ENCODE peak calls at places on chromosomes 3 and 15, in five cellular contexts. One of them, this sample, is unnamed.
A peak's percentile ranks its signal among the peaks of the same experiment; 100 is the strongest.

GRCh38 chr15:73485372-73485771 is 42.4 kb downstream of the REC114 start:
- DNase-seq in GF-D8: no peak
- DNase-seq in activated T-cell treated with anti-CD3 and anti-CD28 coated beads for 1 hour: no peak
- DNase-seq in AG09319: no peak
- DNase-seq in activated gamma-delta T cell treated with Interleukin-2 at 50 U/mL for 16 hours: no peak
- DNase-seq in this sample: no peak

GRCh38 chr15:87207945-87208580 is 1048.5 kb downstream of the NTRK3 start:
- DNase-seq in AG09319: no peak
- DNase-seq in activated gamma-delta T cell treated with Interleukin-2 at 50 U/mL for 16 hours: no peak
- DNase-seq in GF-D8: no peak
- DNase-seq in activated T-cell treated with anti-CD3 and anti-CD28 coated beads for 1 hour: no peak
- DNase-seq in this sample: no peak

GRCh38 chr3:128447561-128448013 is 19.1 kb downstream of the DNAJB8 start:
- DNase-seq in activated T-cell treated with anti-CD3 and anti-CD28 coated beads for 1 hour: no peak
- DNase-seq in activated gamma-delta T cell treated with Interleukin-2 at 50 U/mL for 16 hours: no peak
- DNase-seq in GF-D8: no peak
- DNase-seq in AG09319: no peak
- DNase-seq in this sample: no peak

GRCh38 chr3:4821975-4822374 is 157.3 kb upstream of the BHLHE40 start:
- DNase-seq in GF-D8: no peak
- DNase-seq in activated gamma-delta T cell treated with Interleukin-2 at 50 U/mL for 16 hours: peak; percentile 83
- DNase-seq in AG09319: no peak
- DNase-seq in activated T-cell treated with anti-CD3 and anti-CD28 coated beads for 1 hour: peak; percentile 50
- DNase-seq in this sample: peak; percentile 91

GRCh38 chr15:73952913-73953750 is 26.9 kb downstream of the LOXL1 start:
- DNase-seq in GF-D8: no peak
- DNase-seq in activated T-cell treated with anti-CD3 and anti-CD28 coated beads for 1 hour: no peak
- DNase-seq in AG09319: no peak
- DNase-seq in activated gamma-delta T cell treated with Interleukin-2 at 50 U/mL for 16 hours: no peak
- DNase-seq in this sample: no peak

GRCh38 chr3:20484126-20484525 is 298.1 kb upstream of the SGO1 start:
- DNase-seq in GF-D8: no peak
- DNase-seq in AG09319: no peak
- DNase-seq in activated T-cell treated with anti-CD3 and anti-CD28 coated beads for 1 hour: no peak
- DNase-seq in activated gamma-delta T cell treated with Interleukin-2 at 50 U/mL for 16 hours: no peak
- DNase-seq in this sample: no peak

GRCh38 chr3:194224536-194224935 is 88.6 kb downstream of the HES1 start:
- DNase-seq in activated T-cell treated with anti-CD3 and anti-CD28 coated beads for 1 hour: no peak
- DNase-seq in AG09319: no peak
- DNase-seq in activated gamma-delta T cell treated with Interleukin-2 at 50 U/mL for 16 hours: no peak
- DNase-seq in GF-D8: no peak
- DNase-seq in this sample: no peak

GRCh38 chr3:3633761-3634160 is 165.5 kb upstream of the LRRN1 start:
- DNase-seq in activated T-cell treated with anti-CD3 and anti-CD28 coated beads for 1 hour: no peak
- DNase-seq in GF-D8: no peak
- DNase-seq in AG09319: no peak
- DNase-seq in activated gamma-delta T cell treated with Interleukin-2 at 50 U/mL for 16 hours: no peak
- DNase-seq in this sample: no peak

GRCh38 chr3:30496496-30496966 is 109.9 kb upstream of the TGFBR2 start:
- DNase-seq in AG09319: no peak
- DNase-seq in activated T-cell treated with anti-CD3 and anti-CD28 coated beads for 1 hour: no peak
- DNase-seq in GF-D8: no peak
- DNase-seq in activated gamma-delta T cell treated with Interleukin-2 at 50 U/mL for 16 hours: no peak
- DNase-seq in this sample: no peak

GRCh38 chr3:47433796-47434195 is 41.9 kb downstream of the SCAP start:
- DNase-seq in AG09319: no peak
- DNase-seq in GF-D8: no peak
- DNase-seq in activated T-cell treated with anti-CD3 and anti-CD28 coated beads for 1 hour: no peak
- DNase-seq in activated gamma-delta T cell treated with Interleukin-2 at 50 U/mL for 16 hours: no peak
- DNase-seq in this sample: no peak

GRCh38 chr15:88802250-88802990 is 816 bp upstream of the ACAN start:
- DNase-seq in AG09319: no peak
- DNase-seq in activated T-cell treated with anti-CD3 and anti-CD28 coated beads for 1 hour: no peak
- DNase-seq in activated gamma-delta T cell treated with Interleukin-2 at 50 U/mL for 16 hours: no peak
- DNase-seq in GF-D8: no peak
- DNase-seq in this sample: no peak

GRCh38 chr3:177823701-177824189 is 626.5 kb upstream of the TBL1XR1 start:
- DNase-seq in AG09319: no peak
- DNase-seq in activated gamma-delta T cell treated with Interleukin-2 at 50 U/mL for 16 hours: no peak
- DNase-seq in GF-D8: no peak
- DNase-seq in activated T-cell treated with anti-CD3 and anti-CD28 coated beads for 1 hour: no peak
- DNase-seq in this sample: no peak

GRCh38 chr15:64149424-64150235 is 1.9 kb upstream of the SNX22 start:
- DNase-seq in activated T-cell treated with anti-CD3 and anti-CD28 coated beads for 1 hour: no peak
- DNase-seq in AG09319: no peak
- DNase-seq in activated gamma-delta T cell treated with Interleukin-2 at 50 U/mL for 16 hours: no peak
- DNase-seq in GF-D8: no peak
- DNase-seq in this sample: no peak

GRCh38 chr15:38696120-38696727 is 131.6 kb upstream of the RASGRP1 start:
- DNase-seq in activated T-cell treated with anti-CD3 and anti-CD28 coated beads for 1 hour: peak; percentile 46
- DNase-seq in GF-D8: no peak
- DNase-seq in activated gamma-delta T cell treated with Interleukin-2 at 50 U/mL for 16 hours: peak; percentile 68
- DNase-seq in AG09319: no peak
- DNase-seq in this sample: peak; percentile 54

GRCh38 chr3:13715961-13716360 is 163.9 kb downstream of the WNT7A start:
- DNase-seq in activated gamma-delta T cell treated with Interleukin-2 at 50 U/mL for 16 hours: no peak
- DNase-seq in AG09319: no peak
- DNase-seq in activated T-cell treated with anti-CD3 and anti-CD28 coated beads for 1 hour: no peak
- DNase-seq in GF-D8: no peak
- DNase-seq in this sample: no peak

GRCh38 chr3:141020139-141020940 is 30.8 kb upstream of the SPSB4 start:
- DNase-seq in activated gamma-delta T cell treated with Interleukin-2 at 50 U/mL for 16 hours: no peak
- DNase-seq in AG09319: no peak
- DNase-seq in activated T-cell treated with anti-CD3 and anti-CD28 coated beads for 1 hour: no peak
- DNase-seq in GF-D8: no peak
- DNase-seq in this sample: no peak

GRCh38 chr3:64331605-64332004 is 106.3 kb upstream of the PRICKLE2 start:
- DNase-seq in activated gamma-delta T cell treated with Interleukin-2 at 50 U/mL for 16 hours: no peak
- DNase-seq in GF-D8: no peak
- DNase-seq in AG09319: no peak
- DNase-seq in activated T-cell treated with anti-CD3 and anti-CD28 coated beads for 1 hour: no peak
- DNase-seq in this sample: no peak

GRCh38 chr3:129608087-129608935 is 1.8 kb upstream of the PLXND1 start:
- DNase-seq in GF-D8: peak; percentile 52
- DNase-seq in activated T-cell treated with anti-CD3 and anti-CD28 coated beads for 1 hour: no peak
- DNase-seq in activated gamma-delta T cell treated with Interleukin-2 at 50 U/mL for 16 hours: no peak
- DNase-seq in AG09319: no peak
- DNase-seq in this sample: no peak

GRCh38 chr3:133591271-133591742 is 17.8 kb downstream of the CDV3 start:
- DNase-seq in activated gamma-delta T cell treated with Interleukin-2 at 50 U/mL for 16 hours: no peak
- DNase-seq in activated T-cell treated with anti-CD3 and anti-CD28 coated beads for 1 hour: no peak
- DNase-seq in GF-D8: no peak
- DNase-seq in AG09319: no peak
- DNase-seq in this sample: no peak

GRCh38 chr3:47877719-47878118 is 74.8 kb downstream of the DHX30 start:
- DNase-seq in AG09319: no peak
- DNase-seq in activated gamma-delta T cell treated with Interleukin-2 at 50 U/mL for 16 hours: no peak
- DNase-seq in activated T-cell treated with anti-CD3 and anti-CD28 coated beads for 1 hour: no peak
- DNase-seq in GF-D8: no peak
- DNase-seq in this sample: no peak

GRCh38 chr3:26018889-26019288 is 229.0 kb downstream of the OXSM start:
- DNase-seq in GF-D8: no peak
- DNase-seq in AG09319: no peak
- DNase-seq in activated T-cell treated with anti-CD3 and anti-CD28 coated beads for 1 hour: no peak
- DNase-seq in activated gamma-delta T cell treated with Interleukin-2 at 50 U/mL for 16 hours: no peak
- DNase-seq in this sample: no peak

This sample was measured in central memory CD4-positive, alpha-beta T cell.